ENCODE peak calls at places on chromosomes 3 and 15, in ten cellular contexts. D, O, T, I, U, L, Z, F, S and H are unnamed samples.

GRCh38 chr3:64560802-64561502 is 126.8 kb downstream of the ADAMTS9 start:
- DNase-seq in U (no peak), T (no peak), I (no peak), L (no peak), F (no peak), D (no peak), O (no peak), S (no peak), Z (no peak), H (no peak)

GRCh38 chr3:3802021-3802420 is 2.8 kb downstream of the LRRN1 start:
- DNase-seq in I (no peak), D (no peak), T (no peak), Z (no peak), F (no peak), S (no peak), L (no peak), U (no peak), O (no peak), H (no peak)

GRCh38 chr3:125460233-125460632 is 59.8 kb downstream of the SNX4 start:
- DNase-seq in L (no peak), D (no peak), I (no peak), U (no peak), F (no peak), O (no peak), T (no peak), Z (no peak), S (no peak), H (no peak)

GRCh38 chr3:53744351-53744750 is 101.9 kb downstream of the CHDH start:
- DNase-seq in S (no peak), F (no peak), L (no peak), U (no peak), Z (no peak), I (no peak), O (no peak), T (peak), D (no peak), H (no peak)

GRCh38 chr3:52827441-52827840 is 3.0 kb downstream of the ITIH4 start:
- DNase-seq in L (no peak), F (no peak), O (no peak), U (peak), I (no peak), Z (no peak), T (peak), S (no peak), D (peak), H (no peak)

GRCh38 chr3:27677554-27677953 is 44.6 kb downstream of the EOMES start:
- DNase-seq in L (no peak), T (peak), I (no peak), S (no peak), Z (no peak), O (no peak), D (peak), U (peak), F (peak), H (no peak)

GRCh38 chr3:149061776-149062175 is 24.6 kb downstream of the HLTF start:
- DNase-seq in T (no peak), L (no peak), O (no peak), F (no peak), U (no peak), S (no peak), D (no peak), Z (no peak), I (no peak), H (no peak)

GRCh38 chr3:17356581-17356980 is 385.9 kb downstream of the TBC1D5 start:
- DNase-seq in L (no peak), U (no peak), Z (no peak), T (no peak), O (no peak), D (no peak), S (no peak), I (no peak), F (no peak), H (no peak)

GRCh38 chr15:45254405-45255293 is 2.6 kb downstream of the SLC28A2 start:
- DNase-seq in Z (no peak), D (peak), T (peak), I (no peak), F (peak), O (no peak), L (no peak), U (no peak), S (no peak), H (no peak)

GRCh38 chr15:60744826-60745225 is 265.9 kb upstream of the ICE2 start:
- DNase-seq in L (no peak), Z (peak), U (no peak), F (no peak), D (no peak), O (no peak), S (no peak), I (no peak), T (no peak), H (no peak)

GRCh38 chr3:117790256-117790987 is 1080.8 kb downstream of the TUSC7 start:
- DNase-seq in O (no peak), U (peak), Z (no peak), S (no peak), F (no peak), T (no peak), D (peak), I (no peak), L (no peak), H (no peak)

GRCh38 chr15:64702816-64703631 is 72.4 kb downstream of the RBPMS2 start:
- DNase-seq in D (peak), F (peak), S (peak), O (peak), L (peak), I (peak), T (peak), Z (peak), U (peak), H (peak)

GRCh38 chr3:23106641-23107040 is 96.5 kb upstream of the UBE2E2 start:
- DNase-seq in L (no peak), F (no peak), D (no peak), Z (no peak), S (no peak), O (no peak), U (no peak), T (no peak), I (no peak), H (no peak)

GRCh38 chr3:31448035-31448881 is 84.5 kb upstream of the STT3B start:
- DNase-seq in T (peak), S (no peak), U (peak), I (peak), L (peak), O (no peak), Z (no peak), D (no peak), F (peak), H (peak)